ENCODE peak calls at places on chromosomes 16 and 17, in five cellular contexts. R, H, O, Y and K are unnamed samples.

GRCh38 chr16:81591538-81591870 is 146.9 kb downstream of the CMIP start:
- DNase-seq in R (no peak), H (no peak), O (no peak), Y (no peak), K (no peak)

GRCh38 chr16:47987136-47987535 is 168.7 kb downstream of the ABCC12 start:
- DNase-seq in R (no peak), H (no peak), O (no peak), Y (no peak), K (no peak)

GRCh38 chr17:47066095-47066494 is 87.0 kb upstream of the RPRML start:
- DNase-seq in R (peak; percentile 6), H (no peak), O (no peak), Y (no peak), K (no peak)

GRCh38 chr17:1933875-1934715 is 91.0 kb downstream of the RTN4RL1 start:
- DNase-seq in R (no peak), H (no peak), O (no peak), Y (no peak), K (no peak)

GRCh38 chr17:1482686-1483445 is 9.6 kb downstream of the MYO1C start:
- DNase-seq in R (peak; percentile 22), H (no peak), O (no peak), Y (no peak), K (no peak)

GRCh38 chr17:58525239-58525638 is 10.8 kb upstream of the MTMR4 start:
- DNase-seq in R (peak; percentile 99), H (peak; percentile 70), O (no peak), Y (no peak), K (no peak)

GRCh38 chr17:62093188-62094155 is 28.4 kb upstream of the MED13 start:
- DNase-seq in R (peak; percentile 58), H (peak; percentile 88), O (no peak), Y (peak; percentile 90), K (peak; percentile 97)

GRCh38 chr17:5502552-5502951 is 16.2 kb downstream of the MIS12 start:
- DNase-seq in R (no peak), H (no peak), O (no peak), Y (no peak), K (no peak)

GRCh38 chr16:58814348-58814801 is 80.3 kb upstream of the GOT2 start:
- DNase-seq in R (peak; percentile 54), H (peak; percentile 12), O (peak; percentile 19), Y (peak; percentile 7), K (peak; percentile 5)

GRCh38 chr16:68665501-68665900 is 20.4 kb downstream of the CDH3 start:
- DNase-seq in R (no peak), H (no peak), O (no peak), Y (peak; percentile 92), K (peak; percentile 67)

GRCh38 chr16:35599429-35600165 is 2140.2 kb downstream of the TP53TG3F start:
- DNase-seq in R (no peak), H (no peak), O (no peak), Y (no peak), K (no peak)

GRCh38 chr17:47801176-47801765 is 20.3 kb downstream of the OSBPL7 start:
- DNase-seq in R (no peak), H (no peak), O (no peak), Y (no peak), K (no peak)

GRCh38 chr17:50425682-50426471 is at the start of gene ACSF2:
- DNase-seq in R (peak; percentile 65), H (peak; percentile 27), O (peak; percentile 92), Y (no peak), K (no peak)

GRCh38 chr17:57687642-57688041 is 57.5 kb downstream of the CCDC182 start:
- DNase-seq in R (no peak), H (no peak), O (no peak), Y (no peak), K (no peak)

GRCh38 chr16:21222495-21223337 is 10.8 kb upstream of the ANKS4B start:
- DNase-seq in R (no peak), H (no peak), O (peak; percentile 49), Y (no peak), K (peak; percentile 51)

GRCh38 chr17:35041390-35041789 is 22.1 kb downstream of the RFFL start:
- DNase-seq in R (no peak), H (no peak), O (no peak), Y (no peak), K (no peak)

GRCh38 chr16:68645494-68646388 is 631 bp downstream of the CDH3 start:
- DNase-seq in R (no peak), H (no peak), O (peak; percentile 23), Y (no peak), K (no peak)

GRCh38 chr17:61168506-61168905 is 231.1 kb upstream of the TBX2 start:
- DNase-seq in R (no peak), H (peak; percentile 20), O (no peak), Y (no peak), K (peak; percentile 59)

GRCh38 chr17:63697341-63698286 is 2.3 kb downstream of the LIMD2 start:
- DNase-seq in R (peak; percentile 40), H (peak; percentile 31), O (peak; percentile 73), Y (peak; percentile 27), K (no peak)
- TF ChIP-seq CTCF in R (peak; percentile 46), H (peak; percentile 71), O (peak; percentile 68), Y (peak; percentile 89), K (peak; percentile 68)

GRCh38 chr17:10730956-10731879 is 1.4 kb upstream of the TMEM220 start:
- DNase-seq in R (no peak), H (no peak), O (peak; percentile 70), Y (no peak), K (no peak)
- H3K4me3 ChIP-seq in R (no peak overlapping the region), H (no peak overlapping the region), O (no peak overlapping the region), Y (no peak overlapping the region), K (no peak overlapping the region)

DNA sequence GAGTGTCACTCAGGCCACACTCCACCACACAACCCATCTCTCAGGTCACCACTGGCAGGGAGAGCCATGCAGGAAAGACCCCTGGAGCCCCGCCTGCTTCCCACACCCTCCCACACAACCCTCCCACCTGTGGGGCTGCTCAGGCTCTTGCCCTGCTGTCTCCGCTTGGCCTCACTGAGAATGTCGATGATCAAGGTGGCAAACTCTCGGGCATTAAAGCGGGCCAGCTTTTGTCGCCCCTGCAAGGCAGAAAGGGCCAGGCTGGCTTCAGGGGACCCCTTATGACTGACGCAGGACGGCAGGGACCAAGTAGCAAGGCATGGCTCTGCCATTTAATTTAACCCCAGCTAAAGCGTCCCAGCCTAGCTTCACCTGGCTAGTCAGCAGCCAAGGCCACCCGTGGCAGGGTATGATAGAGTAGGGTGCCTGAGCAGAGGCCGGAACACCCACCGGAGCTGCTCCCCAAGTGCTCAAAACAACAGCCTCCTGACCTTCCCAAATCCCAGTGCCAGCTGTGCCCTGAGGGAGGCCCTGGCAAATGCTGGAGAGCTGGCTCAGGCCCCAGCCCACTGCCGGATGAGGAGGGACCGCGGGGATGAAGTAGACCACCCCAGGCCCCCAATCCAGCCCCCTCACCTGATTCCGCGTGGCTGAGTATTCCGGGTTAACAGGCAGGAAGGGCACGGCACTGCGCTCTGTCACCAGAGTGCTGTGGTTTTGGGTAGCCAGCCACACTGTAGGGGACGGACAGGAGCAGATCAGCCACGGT is 8.7 kb downstream of the TP53I13 start:
- DNase-seq in R (no peak), H (no peak), O (peak; percentile 16), Y (no peak), K (no peak)
- TF ChIP-seq CTCF in R (no peak), H (no peak), O (no peak), Y (no peak), K (no peak)

GRCh38 chr17:7440823-7441174 is 1.5 kb downstream of the FGF11 start:
- DNase-seq in R (peak; percentile 26), H (no peak), O (no peak), Y (no peak), K (no peak)
- H3K4me3 ChIP-seq in R (peak overlapping the region; percentile 64), H (peak overlapping the region; percentile 3), O (no peak overlapping the region), Y (no peak overlapping the region), K (peak overlapping the region; percentile 51)

DNA sequence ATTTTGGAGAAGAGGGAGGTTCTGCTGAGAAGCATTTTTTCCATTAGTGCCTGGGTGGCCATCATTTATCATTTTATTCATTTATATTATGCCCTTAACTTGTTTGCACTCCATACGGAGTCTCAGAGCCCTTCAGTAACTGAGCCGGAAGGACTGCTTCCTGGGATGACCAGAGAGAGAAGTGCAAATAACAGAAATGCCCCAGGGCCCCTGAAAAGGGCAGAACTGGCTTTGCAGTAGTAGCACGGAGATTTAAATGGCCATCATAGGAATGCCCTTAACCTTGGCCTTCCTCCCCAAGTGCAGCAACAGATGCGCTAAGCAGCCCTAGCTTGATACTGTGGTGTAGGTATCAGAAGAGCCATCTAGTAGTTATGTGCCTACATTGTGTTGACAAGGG is 58.5 kb downstream of the NUP93 start:
- DNase-seq in R (no peak), H (no peak), O (no peak), Y (no peak), K (no peak)
- TF ChIP-seq CTCF in R (no peak), H (no peak), O (no peak), Y (no peak), K (no peak)

DNA sequence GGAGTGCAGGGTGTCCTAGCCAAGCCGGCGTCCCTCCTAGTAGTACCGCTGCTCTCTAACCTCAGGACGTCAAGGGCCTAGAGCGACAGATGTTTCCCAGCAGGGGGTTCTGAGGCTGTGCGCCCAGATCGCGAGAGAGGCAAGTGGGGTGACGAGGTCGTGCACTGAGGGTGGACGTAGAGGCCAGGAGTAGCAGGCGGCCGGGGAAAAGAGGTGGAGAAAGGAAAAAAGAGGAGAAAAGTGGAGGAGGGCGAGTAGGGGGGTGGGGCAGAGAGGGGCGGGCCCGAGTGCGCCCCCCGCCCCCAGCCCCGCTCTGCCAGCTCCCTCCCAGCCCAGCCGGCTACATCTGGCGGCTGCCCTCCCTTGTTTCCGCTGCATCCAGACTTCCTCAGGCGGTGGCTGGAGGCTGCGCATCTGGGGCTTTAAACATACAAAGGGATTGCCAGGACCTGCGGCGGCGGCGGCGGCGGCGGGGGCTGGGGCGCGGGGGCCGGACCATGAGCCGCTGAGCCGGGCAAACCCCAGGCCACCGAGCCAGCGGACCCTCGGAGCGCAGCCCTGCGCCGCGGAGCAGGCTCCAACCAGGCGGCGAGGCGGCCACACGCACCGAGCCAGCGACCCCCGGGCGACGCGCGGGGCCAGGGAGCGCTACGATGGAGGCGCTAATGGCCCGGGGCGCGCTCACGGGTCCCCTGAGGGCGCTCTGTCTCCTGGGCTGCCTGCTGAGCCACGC is at the start of gene MMP2:
- DNase-seq in R (peak; percentile 91), H (peak; percentile 42), O (peak; percentile 39), Y (no peak), K (no peak)
- H3K4me3 ChIP-seq in R (peak within 1 kb of the TSS; percentile 41), H (peak within 1 kb of the TSS; percentile 92), O (peak within 1 kb of the TSS; percentile 27), Y (no peak within 1 kb of the TSS), K (peak within 1 kb of the TSS; percentile 46)

DNA sequence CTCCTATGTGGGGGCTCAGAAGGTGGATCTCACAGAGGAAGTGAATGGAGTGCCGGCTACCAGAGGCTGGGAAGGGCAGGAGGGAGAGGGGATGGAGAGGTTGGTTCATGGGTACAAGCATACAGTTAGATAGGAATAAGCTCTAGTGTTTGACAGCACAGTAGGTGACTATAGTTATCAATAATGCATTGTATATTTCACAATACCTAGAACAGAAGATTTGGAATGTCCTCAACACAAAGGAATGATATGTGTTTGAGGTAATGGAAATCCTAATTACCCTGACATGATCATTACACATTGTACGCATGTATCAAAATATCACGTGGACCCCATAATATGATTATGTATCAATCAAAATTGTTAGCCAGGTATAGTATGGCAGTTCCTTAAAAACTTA is 38.9 kb upstream of the MED9 start:
- DNase-seq in R (no peak), H (no peak), O (no peak), Y (no peak), K (no peak)
- TF ChIP-seq CTCF in R (no peak), H (no peak), O (no peak), Y (no peak), K (no peak)

DNA sequence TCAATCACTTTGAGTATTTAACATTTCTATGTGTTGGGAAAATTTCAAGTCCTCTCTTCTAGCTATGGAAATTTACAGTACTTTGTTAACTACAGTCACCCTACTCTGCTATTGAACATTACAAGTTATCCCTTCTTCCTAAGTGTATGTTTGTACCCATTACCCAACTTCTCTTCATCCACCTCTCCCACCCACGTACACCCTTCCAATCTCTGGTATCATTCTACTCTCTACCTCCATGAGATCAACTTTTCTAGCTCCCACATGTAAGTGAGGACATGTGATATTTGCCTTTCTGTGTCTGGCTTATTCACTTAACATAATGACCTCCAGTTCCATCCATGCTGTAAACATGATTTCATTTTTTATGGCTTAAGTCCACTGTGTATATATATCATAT is 3.2 kb upstream of the ZNF688 start:
- DNase-seq in R (no peak), H (no peak), O (no peak), Y (no peak), K (no peak)
- H3K4me3 ChIP-seq in R (no peak overlapping the region), H (no peak overlapping the region), O (no peak overlapping the region), Y (no peak overlapping the region), K (no peak overlapping the region)